ENCODE peak calls at places on chromosomes 11 and 22, in nine cellular contexts. V, E, B, K, D, T, Y, H and S are unnamed samples.
A peak's percentile ranks its signal among the peaks of the same experiment; 100 is the strongest.

GRCh38 chr11:89184021-89184420 is 6.3 kb downstream of the TYR start:
- DNase-seq in V (no peak), E (no peak), B (peak; percentile 55), K (no peak), D (no peak), T (no peak), Y (no peak), H (no peak), S (peak; percentile 72)

GRCh38 chr22:17952273-17952801 is 72.0 kb downstream of the MICAL3 start:
- DNase-seq in V (no peak), E (no peak), B (no peak), K (no peak), D (no peak), T (no peak), Y (no peak), H (no peak), S (no peak)

GRCh38 chr11:86473991-86474833 is 99.5 kb downstream of the CCDC81 start:
- DNase-seq in V (peak; percentile 72), E (peak; percentile 69), B (peak; percentile 86), K (peak; percentile 44), D (peak; percentile 55), T (no peak), Y (peak; percentile 59), H (peak; percentile 43), S (peak; percentile 25)

GRCh38 chr11:35540526-35540925 is 15.1 kb upstream of the PAMR1 start:
- DNase-seq in V (no peak), E (peak; percentile 38), B (peak; percentile 45), K (no peak), D (no peak), T (no peak), Y (no peak), H (peak; percentile 61), S (peak; percentile 54)

GRCh38 chr11:109508185-109508584 is 86.2 kb downstream of the C11orf87 start:
- DNase-seq in V (no peak), E (no peak), B (no peak), K (no peak), D (no peak), T (no peak), Y (no peak), H (no peak), S (no peak)

GRCh38 chr11:69907611-69908010 is 88.4 kb upstream of the FGF3 start:
- DNase-seq in V (peak; percentile 51), E (no peak), B (no peak), K (no peak), D (no peak), T (peak; percentile 56), Y (peak; percentile 12), H (no peak), S (no peak)

GRCh38 chr11:62081378-62082291 is 42.2 kb upstream of the INCENP start:
- DNase-seq in V (peak; percentile 88), E (peak; percentile 57), B (peak; percentile 66), K (peak; percentile 79), D (peak; percentile 89), T (peak; percentile 85), Y (peak; percentile 83), H (peak; percentile 84), S (peak; percentile 70)

GRCh38 chr11:129375731-129376657 is at the start of gene BARX2:
- DNase-seq in V (peak; percentile 64), E (peak; percentile 64), B (peak; percentile 54), K (peak; percentile 16), D (peak; percentile 34), T (peak; percentile 80), Y (no peak), H (peak; percentile 70), S (peak; percentile 40)

GRCh38 chr11:109680127-109680526 is 258.1 kb downstream of the C11orf87 start:
- DNase-seq in V (no peak), E (peak; percentile 46), B (peak; percentile 18), K (no peak), D (no peak), T (no peak), Y (no peak), H (peak; percentile 45), S (peak; percentile 15)

GRCh38 chr22:28442951-28443876 is 236.4 kb downstream of the TTC28 start:
- DNase-seq in V (peak; percentile 78), E (peak; percentile 44), B (peak; percentile 76), K (peak; percentile 60), D (peak; percentile 80), T (peak; percentile 85), Y (peak; percentile 73), H (peak; percentile 80), S (peak; percentile 81)

GRCh38 chr11:19432370-19433163 is 191.8 kb upstream of the E2F8 start:
- DNase-seq in V (no peak), E (peak; percentile 81), B (peak; percentile 94), K (no peak), D (no peak), T (no peak), Y (no peak), H (peak; percentile 90), S (peak; percentile 92)

GRCh38 chr11:94154095-94154856 is 25.6 kb downstream of the PANX1 start:
- DNase-seq in V (no peak), E (no peak), B (peak; percentile 55), K (no peak), D (no peak), T (no peak), Y (no peak), H (no peak), S (no peak)

GRCh38 chr11:61447601-61448551 is 18.0 kb downstream of the SDHAF2 start:
- DNase-seq in V (no peak), E (peak; percentile 1), B (peak; percentile 50), K (no peak), D (no peak), T (no peak), Y (no peak), H (peak; percentile 75), S (no peak)

GRCh38 chr11:109729761-109730160 is 307.8 kb downstream of the C11orf87 start:
- DNase-seq in V (no peak), E (no peak), B (no peak), K (no peak), D (no peak), T (no peak), Y (no peak), H (no peak), S (no peak)

GRCh38 chr11:72875736-72876135 is 61.5 kb downstream of the ATG16L2 start:
- DNase-seq in V (no peak), E (no peak), B (no peak), K (no peak), D (no peak), T (no peak), Y (no peak), H (no peak), S (no peak)

GRCh38 chr11:124080319-124081001 is 34.8 kb upstream of the VWA5A start:
- DNase-seq in V (no peak), E (peak; percentile 88), B (no peak), K (no peak), D (no peak), T (no peak), Y (no peak), H (peak; percentile 53), S (no peak)

GRCh38 chr11:40877256-40877655 is 582.2 kb downstream of the LRRC4C start:
- DNase-seq in V (no peak), E (peak; percentile 75), B (no peak), K (no peak), D (no peak), T (no peak), Y (no peak), H (no peak), S (no peak)

GRCh38 chr11:46827995-46828394 is 18.1 kb downstream of the CKAP5 start:
- DNase-seq in V (no peak), E (no peak), B (peak; percentile 35), K (no peak), D (no peak), T (no peak), Y (no peak), H (peak; percentile 9), S (peak; percentile 7)

GRCh38 chr11:46826310-46827044 is 19.6 kb downstream of the CKAP5 start:
- DNase-seq in V (peak; percentile 91), E (peak; percentile 77), B (peak; percentile 68), K (peak; percentile 89), D (peak; percentile 89), T (peak; percentile 92), Y (peak; percentile 91), H (peak; percentile 71), S (peak; percentile 67)
- TF ChIP-seq CTCF in V (no peak), E (peak; percentile 28), B (no peak), K (peak; percentile 43), D (peak; percentile 16), T (no peak), Y (no peak), H (no peak), S (peak; percentile 13)

DNA sequence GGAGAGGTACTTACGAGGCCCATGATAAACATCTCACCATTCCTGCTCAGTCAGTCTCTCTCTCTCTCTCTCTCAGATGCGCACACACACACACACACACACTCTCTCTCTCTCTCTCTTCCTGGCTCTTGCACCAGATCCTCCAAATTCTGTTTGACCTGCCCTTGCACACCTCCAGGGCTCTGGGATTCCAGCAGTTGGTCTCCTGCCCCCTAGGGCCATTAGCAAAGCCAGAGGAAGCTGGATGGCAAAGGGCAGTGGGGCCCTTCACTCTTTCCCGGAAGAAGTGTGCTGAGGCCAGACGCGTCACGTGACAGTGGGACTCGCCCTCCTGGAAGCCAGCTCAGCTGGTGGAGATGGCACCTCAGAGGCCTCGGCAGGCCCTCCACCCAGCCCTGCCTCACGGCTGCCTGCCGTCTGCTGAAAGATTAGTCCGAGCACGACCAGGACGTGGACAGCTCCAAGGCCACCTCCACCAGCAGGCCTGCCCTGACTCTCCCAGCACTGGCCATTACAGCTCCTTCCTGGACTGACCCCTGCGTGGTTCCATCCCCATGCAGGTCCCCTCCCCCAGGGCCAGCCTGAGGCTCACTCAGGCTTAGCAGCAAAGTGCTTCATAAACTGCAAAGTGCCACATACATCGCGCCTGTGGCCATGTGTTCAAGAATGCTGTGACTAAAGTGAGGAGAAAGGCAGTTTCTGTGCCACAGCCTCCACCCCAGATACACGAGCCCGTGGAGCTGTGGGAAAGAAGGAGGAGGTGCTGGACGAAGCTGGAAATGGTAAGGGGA is 3.7 kb downstream of the PDGFB start:
- DNase-seq in V (peak; percentile 80), E (peak; percentile 31), B (no peak), K (peak; percentile 59), D (peak; percentile 48), T (peak; percentile 92), Y (peak; percentile 82), H (peak; percentile 25), S (peak; percentile 15)
- H3K4me3 ChIP-seq in V (peak overlapping the region; percentile 89), E (no peak overlapping the region), B (no peak overlapping the region), K (peak overlapping the region; percentile 82), D (no peak overlapping the region), T (peak overlapping the region; percentile 59), Y (peak overlapping the region; percentile 73), H (peak overlapping the region; percentile 45), S (no peak overlapping the region)

GRCh38 chr11:43988040-43988793 is 45.8 kb downstream of the C11orf96 start:
- DNase-seq in V (no peak), E (no peak), B (peak; percentile 59), K (no peak), D (no peak), T (no peak), Y (no peak), H (peak; percentile 61), S (no peak)
- TF ChIP-seq CTCF in V (peak; percentile 38), E (no peak), B (peak; percentile 27), K (peak; percentile 41), D (peak; percentile 16), T (no peak), Y (no peak), H (peak; percentile 56), S (peak; percentile 58)

GRCh38 chr11:79902493-79902892 is 461.7 kb upstream of the TENM4 start:
- DNase-seq in V (no peak), E (peak; percentile 51), B (peak; percentile 73), K (no peak), D (no peak), T (no peak), Y (no peak), H (peak; percentile 6), S (no peak)

DNA sequence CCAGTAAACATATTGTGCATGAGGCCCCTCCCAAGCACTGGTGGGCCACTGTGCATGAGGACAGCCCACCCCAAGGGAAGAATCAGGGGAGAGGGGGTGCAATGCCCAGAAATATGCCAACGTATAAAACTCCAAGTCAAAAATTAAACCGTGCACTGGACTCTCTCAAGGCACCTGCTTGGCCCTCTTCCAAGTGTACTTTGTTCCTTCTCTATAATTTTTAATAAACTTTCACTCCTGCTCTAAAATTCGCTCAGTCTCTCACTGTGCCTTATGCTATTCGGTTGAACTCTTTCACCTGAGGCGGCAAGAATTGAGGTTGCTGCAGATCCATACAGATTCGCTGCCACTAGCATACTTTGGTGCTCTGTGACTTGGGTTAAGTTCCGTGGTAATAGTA is 465.4 kb upstream of the TENM4 start:
- DNase-seq in V (no peak), E (no peak), B (no peak), K (no peak), D (no peak), T (no peak), Y (no peak), H (no peak), S (no peak)
- H3K4me3 ChIP-seq in V (no peak overlapping the region), E (no peak overlapping the region), B (no peak overlapping the region), K (no peak overlapping the region), D (no peak overlapping the region), T (no peak overlapping the region), Y (no peak overlapping the region), H (no peak overlapping the region), S (no peak overlapping the region)